ENCODE peak calls at places on chromosome 1, in five cellular contexts. One of them, this sample, is unnamed. For H3K9me3, the result is how much of the 10 kb centered on the place peaks cover.

GRCh38 chr1:53948291-53948690 is 2.1 kb downstream of the LRRC42 start:
- DNase-seq in breast epithelium: no peak
- DNase-seq in Panc1: no peak
- DNase-seq in hepatocyte: no peak
- DNase-seq in CD8-positive, alpha-beta T cell: no peak
- DNase-seq in this sample: no peak

GRCh38 chr1:52080014-52080415 is 23.9 kb downstream of the BTF3L4 start:
- DNase-seq in CD8-positive, alpha-beta T cell: no peak
- DNase-seq in breast epithelium: no peak
- DNase-seq in Panc1: no peak
- DNase-seq in hepatocyte: peak
- DNase-seq in this sample: no peak

GRCh38 chr1:172359531-172359991 is 60.9 kb upstream of the C1orf105 start:
- DNase-seq in Panc1: peak
- DNase-seq in breast epithelium: no peak
- DNase-seq in hepatocyte: peak
- DNase-seq in CD8-positive, alpha-beta T cell: no peak
- DNase-seq in this sample: no peak

GRCh38 chr1:6260961-6261614 is at the start of gene GPR153:
- DNase-seq in Panc1: no peak
- DNase-seq in hepatocyte: peak
- DNase-seq in breast epithelium: no peak
- DNase-seq in CD8-positive, alpha-beta T cell: peak
- DNase-seq in this sample: peak

GRCh38 chr1:6275826-6276764 is 15.2 kb upstream of the GPR153 start:
- DNase-seq in CD8-positive, alpha-beta T cell: no peak
- DNase-seq in breast epithelium: no peak
- DNase-seq in hepatocyte: peak
- DNase-seq in Panc1: no peak
- DNase-seq in this sample: no peak

GRCh38 chr1:203368624-203369451 is 17.9 kb upstream of the FMOD start:
- DNase-seq in breast epithelium: no peak
- DNase-seq in Panc1: no peak
- DNase-seq in CD8-positive, alpha-beta T cell: no peak
- DNase-seq in hepatocyte: peak
- DNase-seq in this sample: no peak

GRCh38 chr1:58155418-58156123 is 391.0 kb downstream of the OMA1 start:
- DNase-seq in Panc1: no peak
- DNase-seq in hepatocyte: peak
- DNase-seq in CD8-positive, alpha-beta T cell: no peak
- DNase-seq in breast epithelium: no peak
- DNase-seq in this sample: no peak

GRCh38 chr1:29682918-29683314 is 446.6 kb downstream of the PTPRU start:
- DNase-seq in hepatocyte: peak
- DNase-seq in breast epithelium: peak
- DNase-seq in Panc1: no peak
- DNase-seq in CD8-positive, alpha-beta T cell: no peak
- DNase-seq in this sample: no peak

GRCh38 chr1:154866995-154867795 is 2.9 kb downstream of the KCNN3 start:
- DNase-seq in breast epithelium: no peak
- DNase-seq in hepatocyte: peak
- DNase-seq in CD8-positive, alpha-beta T cell: no peak
- DNase-seq in Panc1: no peak
- DNase-seq in this sample: no peak

GRCh38 chr1:206737729-206738222 is 32.8 kb upstream of the IL19 start:
- DNase-seq in hepatocyte: no peak
- DNase-seq in breast epithelium: no peak
- DNase-seq in CD8-positive, alpha-beta T cell: no peak
- DNase-seq in Panc1: no peak
- DNase-seq in this sample: no peak

GRCh38 chr1:24860841-24861240 is 69.2 kb downstream of the RUNX3 start:
- DNase-seq in CD8-positive, alpha-beta T cell: no peak
- DNase-seq in breast epithelium: no peak
- DNase-seq in hepatocyte: no peak
- DNase-seq in Panc1: no peak
- DNase-seq in this sample: no peak

GRCh38 chr1:192557841-192558595 is 17.6 kb upstream of the RGS1 start:
- DNase-seq in hepatocyte: no peak
- DNase-seq in breast epithelium: no peak
- DNase-seq in CD8-positive, alpha-beta T cell: no peak
- DNase-seq in Panc1: no peak
- DNase-seq in this sample: no peak

GRCh38 chr1:37533317-37534093 is 18.9 kb upstream of the MEAF6 start:
- DNase-seq in breast epithelium: no peak
- DNase-seq in Panc1: no peak
- DNase-seq in hepatocyte: no peak
- DNase-seq in CD8-positive, alpha-beta T cell: no peak
- DNase-seq in this sample: no peak

GRCh38 chr1:54335396-54336056 is 70.7 kb downstream of the SSBP3 start:
- DNase-seq in hepatocyte: peak
- DNase-seq in Panc1: no peak
- DNase-seq in CD8-positive, alpha-beta T cell: no peak
- DNase-seq in breast epithelium: no peak
- DNase-seq in this sample: no peak

GRCh38 chr1:179879797-179880196 is 2.2 kb upstream of the TOR1AIP2 start:
- DNase-seq in breast epithelium: no peak
- DNase-seq in CD8-positive, alpha-beta T cell: no peak
- DNase-seq in Panc1: no peak
- DNase-seq in hepatocyte: no peak
- DNase-seq in this sample: no peak

GRCh38 chr1:178942285-178943218 is 71.7 kb upstream of the ANGPTL1 start:
- DNase-seq in hepatocyte: no peak
- DNase-seq in CD8-positive, alpha-beta T cell: no peak
- DNase-seq in Panc1: no peak
- DNase-seq in breast epithelium: no peak
- DNase-seq in this sample: no peak

GRCh38 chr1:53734650-53735211 is 4.2 kb downstream of the GLIS1 start:
- DNase-seq in Panc1: no peak
- DNase-seq in hepatocyte: peak
- DNase-seq in breast epithelium: no peak
- DNase-seq in CD8-positive, alpha-beta T cell: no peak
- DNase-seq in this sample: no peak

GRCh38 chr1:209641216-209642181 is 10.7 kb downstream of the LAMB3 start:
- DNase-seq in breast epithelium: no peak
- DNase-seq in Panc1: no peak
- DNase-seq in hepatocyte: no peak
- DNase-seq in CD8-positive, alpha-beta T cell: no peak
- DNase-seq in this sample: no peak

GRCh38 chr1:167627615-167627864 is 2.5 kb upstream of the RCSD1 start:
- DNase-seq in CD8-positive, alpha-beta T cell: no peak
- DNase-seq in Panc1: no peak
- DNase-seq in hepatocyte: no peak
- DNase-seq in breast epithelium: no peak
- DNase-seq in this sample: no peak

DNA sequence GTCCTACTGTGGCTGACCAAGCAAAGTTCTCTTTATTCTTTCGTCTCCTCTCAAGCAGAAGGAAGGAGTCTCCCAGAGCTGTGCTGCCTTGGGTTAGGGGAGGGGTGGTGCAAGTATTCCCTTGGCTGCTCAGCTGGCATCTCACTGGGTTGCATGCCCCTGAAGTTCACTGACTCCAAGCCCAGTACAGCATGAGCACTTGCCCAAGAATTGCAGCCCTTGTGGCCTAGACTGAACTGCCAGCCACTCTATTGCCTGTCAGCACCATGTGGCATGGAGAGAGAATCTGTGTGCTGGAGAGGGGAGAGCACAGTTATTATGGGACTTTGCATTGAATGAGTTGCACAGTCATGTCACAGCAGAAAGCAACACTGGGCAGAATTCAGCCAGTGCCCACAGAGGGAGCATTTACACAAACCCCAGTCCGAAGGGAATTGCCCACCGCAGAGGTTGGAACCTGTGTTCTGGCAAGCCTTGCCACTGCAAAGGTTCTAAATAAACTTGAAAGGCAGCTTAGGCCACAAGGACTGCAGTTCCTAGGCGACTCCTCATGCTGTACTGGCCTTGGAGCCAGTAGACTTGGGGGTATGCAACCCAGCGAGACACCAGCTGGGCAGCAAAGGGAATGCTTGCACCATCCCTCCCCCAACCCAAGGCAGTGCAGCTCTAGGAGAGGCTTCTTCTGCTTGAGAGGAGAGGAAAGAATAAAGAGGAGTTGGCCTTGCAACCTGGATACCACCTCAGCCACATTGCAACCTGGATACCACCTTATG is 28.8 kb downstream of the DR1 start:
- DNase-seq in breast epithelium: no peak
- DNase-seq in Panc1: no peak
- DNase-seq in CD8-positive, alpha-beta T cell: no peak
- DNase-seq in hepatocyte: no peak
- DNase-seq in this sample: no peak
- H3K9me3 ChIP-seq in breast epithelium: under half
- H3K9me3 ChIP-seq in Panc1: under half
- H3K9me3 ChIP-seq in CD8-positive, alpha-beta T cell: under half
- H3K9me3 ChIP-seq in hepatocyte: under half
- H3K9me3 ChIP-seq in this sample: under half

GRCh38 chr1:2856821-2857290 is 55.4 kb upstream of the TTC34 start:
- DNase-seq in CD8-positive, alpha-beta T cell: no peak
- DNase-seq in Panc1: no peak
- DNase-seq in breast epithelium: no peak
- DNase-seq in hepatocyte: no peak
- DNase-seq in this sample: peak

GRCh38 chr1:2854151-2854550 is 52.7 kb upstream of the TTC34 start:
- DNase-seq in Panc1: no peak
- DNase-seq in breast epithelium: no peak
- DNase-seq in hepatocyte: no peak
- DNase-seq in CD8-positive, alpha-beta T cell: no peak
- DNase-seq in this sample: peak

GRCh38 chr1:2854611-2855010 is 53.1 kb upstream of the TTC34 start:
- DNase-seq in hepatocyte: no peak
- DNase-seq in Panc1: no peak
- DNase-seq in breast epithelium: no peak
- DNase-seq in CD8-positive, alpha-beta T cell: no peak
- DNase-seq in this sample: peak

GRCh38 chr1:2856076-2856390 is 54.5 kb upstream of the TTC34 start:
- DNase-seq in CD8-positive, alpha-beta T cell: no peak
- DNase-seq in hepatocyte: no peak
- DNase-seq in Panc1: no peak
- DNase-seq in breast epithelium: no peak
- DNase-seq in this sample: no peak

GRCh38 chr1:2855206-2856075 is 53.9 kb upstream of the TTC34 start:
- DNase-seq in Panc1: no peak
- DNase-seq in hepatocyte: no peak
- DNase-seq in CD8-positive, alpha-beta T cell: no peak
- DNase-seq in breast epithelium: no peak
- DNase-seq in this sample: no peak
- H3K9me3 ChIP-seq in Panc1: under half
- H3K9me3 ChIP-seq in hepatocyte: under half
- H3K9me3 ChIP-seq in CD8-positive, alpha-beta T cell: under half
- H3K9me3 ChIP-seq in breast epithelium: under half
- H3K9me3 ChIP-seq in this sample: under half

GRCh38 chr1:152410599-152410998 is 3.5 kb downstream of the CRNN start:
- DNase-seq in hepatocyte: no peak
- DNase-seq in CD8-positive, alpha-beta T cell: no peak
- DNase-seq in breast epithelium: no peak
- DNase-seq in Panc1: no peak
- DNase-seq in this sample: no peak

GRCh38 chr1:152410028-152410427 is 4.0 kb downstream of the CRNN start:
- DNase-seq in Panc1: no peak
- DNase-seq in hepatocyte: no peak
- DNase-seq in CD8-positive, alpha-beta T cell: no peak
- DNase-seq in breast epithelium: no peak
- DNase-seq in this sample: no peak

GRCh38 chr1:152411144-152411543 is 2.9 kb downstream of the CRNN start:
- DNase-seq in Panc1: no peak
- DNase-seq in hepatocyte: no peak
- DNase-seq in breast epithelium: no peak
- DNase-seq in CD8-positive, alpha-beta T cell: no peak
- DNase-seq in this sample: no peak

GRCh38 chr1:152411846-152412245 is 2.2 kb downstream of the CRNN start:
- DNase-seq in Panc1: no peak
- DNase-seq in breast epithelium: no peak
- DNase-seq in CD8-positive, alpha-beta T cell: no peak
- DNase-seq in hepatocyte: no peak
- DNase-seq in this sample: no peak

GRCh38 chr1:152408664-152409063 is 5.4 kb downstream of the CRNN start:
- DNase-seq in Panc1: no peak
- DNase-seq in hepatocyte: no peak
- DNase-seq in CD8-positive, alpha-beta T cell: no peak
- DNase-seq in breast epithelium: no peak
- DNase-seq in this sample: no peak
- H3K9me3 ChIP-seq in Panc1: under half
- H3K9me3 ChIP-seq in hepatocyte: under half
- H3K9me3 ChIP-seq in CD8-positive, alpha-beta T cell: under half
- H3K9me3 ChIP-seq in breast epithelium: under half
- H3K9me3 ChIP-seq in this sample: under half

GRCh38 chr1:4115191-4115900 is 215.3 kb upstream of the C1orf174 start:
- DNase-seq in breast epithelium: no peak
- DNase-seq in hepatocyte: no peak
- DNase-seq in Panc1: no peak
- DNase-seq in CD8-positive, alpha-beta T cell: no peak
- DNase-seq in this sample: no peak
- H3K9me3 ChIP-seq in breast epithelium: under half
- H3K9me3 ChIP-seq in hepatocyte: under half
- H3K9me3 ChIP-seq in Panc1: under half
- H3K9me3 ChIP-seq in CD8-positive, alpha-beta T cell: under half
- H3K9me3 ChIP-seq in this sample: under half

GRCh38 chr1:8120693-8121260 is 94.7 kb upstream of the ERRFI1 start:
- DNase-seq in hepatocyte: no peak
- DNase-seq in Panc1: peak
- DNase-seq in breast epithelium: no peak
- DNase-seq in CD8-positive, alpha-beta T cell: no peak
- DNase-seq in this sample: no peak

GRCh38 chr1:8122477-8123407 is 96.6 kb upstream of the ERRFI1 start:
- DNase-seq in hepatocyte: peak
- DNase-seq in breast epithelium: no peak
- DNase-seq in CD8-positive, alpha-beta T cell: no peak
- DNase-seq in Panc1: no peak
- DNase-seq in this sample: no peak

GRCh38 chr1:8121261-8122159 is 95.4 kb upstream of the ERRFI1 start:
- DNase-seq in Panc1: peak
- DNase-seq in breast epithelium: no peak
- DNase-seq in CD8-positive, alpha-beta T cell: no peak
- DNase-seq in hepatocyte: peak
- DNase-seq in this sample: no peak

GRCh38 chr1:8118031-8118451 is 91.9 kb upstream of the ERRFI1 start:
- DNase-seq in Panc1: no peak
- DNase-seq in hepatocyte: no peak
- DNase-seq in breast epithelium: no peak
- DNase-seq in CD8-positive, alpha-beta T cell: no peak
- DNase-seq in this sample: no peak

DNA sequence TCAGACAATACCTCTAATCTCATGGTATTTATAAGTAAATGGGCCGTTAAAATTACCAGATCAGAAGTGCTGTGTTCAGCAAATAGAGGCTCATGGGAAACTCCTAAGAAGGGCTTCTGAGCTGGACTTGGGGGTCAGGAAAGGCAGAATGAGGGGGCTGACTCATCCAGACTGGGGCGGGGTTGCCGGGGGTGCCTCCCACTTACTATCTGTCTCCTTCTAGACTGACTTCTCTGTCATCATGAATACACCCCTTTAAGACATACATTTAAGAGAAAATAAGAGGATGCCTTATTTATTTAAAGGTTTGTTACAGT is 96.0 kb upstream of the ERRFI1 start:
- DNase-seq in breast epithelium: no peak
- DNase-seq in CD8-positive, alpha-beta T cell: no peak
- DNase-seq in hepatocyte: peak
- DNase-seq in Panc1: no peak
- DNase-seq in this sample: no peak
- H3K9me3 ChIP-seq in breast epithelium: under half
- H3K9me3 ChIP-seq in CD8-positive, alpha-beta T cell: under half
- H3K9me3 ChIP-seq in hepatocyte: under half
- H3K9me3 ChIP-seq in Panc1: under half
- H3K9me3 ChIP-seq in this sample: under half

This sample was measured in T-helper 17 cell.